ENCODE peak calls at places on chromosome 20, in seven cellular contexts. One of them, this sample, is unnamed.
A peak's percentile ranks its signal among the peaks of the same experiment; 100 is the strongest.

GRCh38 chr20:57396638-57397003 is 5.4 kb downstream of the RBM38 start:
- DNase-seq in frontal cortex: no peak
- DNase-seq in EL: no peak
- DNase-seq in fibroblast of gingiva: no peak
- DNase-seq in stimulated activated naive CD8-positive, alpha-beta T cell treated with anti-CD3 and anti-CD28 coated beads, Interleukin-15, amount 100 ng/mL, for 72 hours: no peak
- DNase-seq in heart right ventricle: no peak
- DNase-seq in effector CD4-positive, alpha-beta T cell: no peak
- DNase-seq in this sample: peak; percentile 50

GRCh38 chr20:46204594-46205205 is 86.6 kb downstream of the CD40 start:
- DNase-seq in fibroblast of gingiva: no peak
- DNase-seq in effector CD4-positive, alpha-beta T cell: no peak
- DNase-seq in EL: no peak
- DNase-seq in heart right ventricle: no peak
- DNase-seq in frontal cortex: no peak
- DNase-seq in stimulated activated naive CD8-positive, alpha-beta T cell treated with anti-CD3 and anti-CD28 coated beads, Interleukin-15, amount 100 ng/mL, for 72 hours: no peak
- DNase-seq in this sample: no peak

GRCh38 chr20:64255361-64256281 is at the start of gene PCMTD2:
- DNase-seq in heart right ventricle: peak; percentile 77
- DNase-seq in fibroblast of gingiva: peak; percentile 78
- DNase-seq in frontal cortex: peak; percentile 98
- DNase-seq in effector CD4-positive, alpha-beta T cell: peak; percentile 73
- DNase-seq in stimulated activated naive CD8-positive, alpha-beta T cell treated with anti-CD3 and anti-CD28 coated beads, Interleukin-15, amount 100 ng/mL, for 72 hours: peak; percentile 90
- DNase-seq in EL: peak; percentile 85
- DNase-seq in this sample: peak; percentile 93

GRCh38 chr20:11919046-11919445 is 1.4 kb downstream of the BTBD3 start:
- DNase-seq in heart right ventricle: peak; percentile 67
- DNase-seq in frontal cortex: no peak
- DNase-seq in effector CD4-positive, alpha-beta T cell: no peak
- DNase-seq in EL: no peak
- DNase-seq in stimulated activated naive CD8-positive, alpha-beta T cell treated with anti-CD3 and anti-CD28 coated beads, Interleukin-15, amount 100 ng/mL, for 72 hours: no peak
- DNase-seq in fibroblast of gingiva: no peak
- DNase-seq in this sample: no peak

GRCh38 chr20:11332376-11332775 is 585.3 kb upstream of the BTBD3 start:
- DNase-seq in stimulated activated naive CD8-positive, alpha-beta T cell treated with anti-CD3 and anti-CD28 coated beads, Interleukin-15, amount 100 ng/mL, for 72 hours: no peak
- DNase-seq in fibroblast of gingiva: peak; percentile 10
- DNase-seq in EL: peak; percentile 64
- DNase-seq in heart right ventricle: no peak
- DNase-seq in frontal cortex: no peak
- DNase-seq in effector CD4-positive, alpha-beta T cell: no peak
- DNase-seq in this sample: no peak

GRCh38 chr20:1291191-1291741 is 25.2 kb downstream of the SNPH start:
- DNase-seq in fibroblast of gingiva: peak; percentile 56
- DNase-seq in effector CD4-positive, alpha-beta T cell: no peak
- DNase-seq in stimulated activated naive CD8-positive, alpha-beta T cell treated with anti-CD3 and anti-CD28 coated beads, Interleukin-15, amount 100 ng/mL, for 72 hours: no peak
- DNase-seq in frontal cortex: no peak
- DNase-seq in heart right ventricle: no peak
- DNase-seq in EL: peak; percentile 10
- DNase-seq in this sample: no peak

GRCh38 chr20:50136822-50137599 is 16.5 kb downstream of the PEDS1 start:
- DNase-seq in effector CD4-positive, alpha-beta T cell: no peak
- DNase-seq in EL: peak; percentile 68
- DNase-seq in heart right ventricle: no peak
- DNase-seq in fibroblast of gingiva: no peak
- DNase-seq in stimulated activated naive CD8-positive, alpha-beta T cell treated with anti-CD3 and anti-CD28 coated beads, Interleukin-15, amount 100 ng/mL, for 72 hours: no peak
- DNase-seq in frontal cortex: no peak
- DNase-seq in this sample: no peak

GRCh38 chr20:44780226-44780625 is 30.1 kb downstream of the RIMS4 start:
- DNase-seq in heart right ventricle: peak; percentile 28
- DNase-seq in frontal cortex: no peak
- DNase-seq in EL: peak; percentile 50
- DNase-seq in fibroblast of gingiva: peak; percentile 25
- DNase-seq in effector CD4-positive, alpha-beta T cell: no peak
- DNase-seq in stimulated activated naive CD8-positive, alpha-beta T cell treated with anti-CD3 and anti-CD28 coated beads, Interleukin-15, amount 100 ng/mL, for 72 hours: peak; percentile 25
- DNase-seq in this sample: no peak

GRCh38 chr20:8154636-8155035 is 22.6 kb downstream of the PLCB1 start:
- DNase-seq in effector CD4-positive, alpha-beta T cell: no peak
- DNase-seq in stimulated activated naive CD8-positive, alpha-beta T cell treated with anti-CD3 and anti-CD28 coated beads, Interleukin-15, amount 100 ng/mL, for 72 hours: no peak
- DNase-seq in heart right ventricle: no peak
- DNase-seq in fibroblast of gingiva: no peak
- DNase-seq in frontal cortex: no peak
- DNase-seq in EL: no peak
- DNase-seq in this sample: no peak

GRCh38 chr20:58111340-58112016 is 117.0 kb downstream of the ANKRD60 start:
- DNase-seq in frontal cortex: no peak
- DNase-seq in stimulated activated naive CD8-positive, alpha-beta T cell treated with anti-CD3 and anti-CD28 coated beads, Interleukin-15, amount 100 ng/mL, for 72 hours: no peak
- DNase-seq in heart right ventricle: peak; percentile 22
- DNase-seq in effector CD4-positive, alpha-beta T cell: no peak
- DNase-seq in fibroblast of gingiva: no peak
- DNase-seq in EL: no peak
- DNase-seq in this sample: no peak

GRCh38 chr20:20695250-20695816 is 17.1 kb downstream of the RALGAPA2 start:
- DNase-seq in fibroblast of gingiva: no peak
- DNase-seq in frontal cortex: no peak
- DNase-seq in heart right ventricle: no peak
- DNase-seq in effector CD4-positive, alpha-beta T cell: no peak
- DNase-seq in stimulated activated naive CD8-positive, alpha-beta T cell treated with anti-CD3 and anti-CD28 coated beads, Interleukin-15, amount 100 ng/mL, for 72 hours: no peak
- DNase-seq in EL: no peak
- DNase-seq in this sample: no peak

GRCh38 chr20:21027569-21027968 is 78.6 kb downstream of the LINC00237 start:
- DNase-seq in frontal cortex: no peak
- DNase-seq in stimulated activated naive CD8-positive, alpha-beta T cell treated with anti-CD3 and anti-CD28 coated beads, Interleukin-15, amount 100 ng/mL, for 72 hours: no peak
- DNase-seq in heart right ventricle: no peak
- DNase-seq in fibroblast of gingiva: no peak
- DNase-seq in effector CD4-positive, alpha-beta T cell: no peak
- DNase-seq in EL: peak; percentile 29
- DNase-seq in this sample: no peak

GRCh38 chr20:5159928-5160327 is 33.1 kb downstream of the CDS2 start:
- DNase-seq in fibroblast of gingiva: no peak
- DNase-seq in heart right ventricle: no peak
- DNase-seq in effector CD4-positive, alpha-beta T cell: no peak
- DNase-seq in EL: no peak
- DNase-seq in frontal cortex: no peak
- DNase-seq in stimulated activated naive CD8-positive, alpha-beta T cell treated with anti-CD3 and anti-CD28 coated beads, Interleukin-15, amount 100 ng/mL, for 72 hours: no peak
- DNase-seq in this sample: no peak

GRCh38 chr20:23773579-23773978 is 22.8 kb upstream of the CST1 start:
- DNase-seq in stimulated activated naive CD8-positive, alpha-beta T cell treated with anti-CD3 and anti-CD28 coated beads, Interleukin-15, amount 100 ng/mL, for 72 hours: no peak
- DNase-seq in EL: no peak
- DNase-seq in fibroblast of gingiva: no peak
- DNase-seq in frontal cortex: no peak
- DNase-seq in effector CD4-positive, alpha-beta T cell: no peak
- DNase-seq in heart right ventricle: no peak
- DNase-seq in this sample: no peak

GRCh38 chr20:41362748-41363140 is 3.9 kb downstream of the EMILIN3 start:
- DNase-seq in effector CD4-positive, alpha-beta T cell: no peak
- DNase-seq in stimulated activated naive CD8-positive, alpha-beta T cell treated with anti-CD3 and anti-CD28 coated beads, Interleukin-15, amount 100 ng/mL, for 72 hours: no peak
- DNase-seq in frontal cortex: no peak
- DNase-seq in fibroblast of gingiva: no peak
- DNase-seq in heart right ventricle: no peak
- DNase-seq in EL: no peak
- DNase-seq in this sample: no peak

GRCh38 chr20:23078994-23079364 is 7.1 kb downstream of the CD93 start:
- DNase-seq in heart right ventricle: no peak
- DNase-seq in stimulated activated naive CD8-positive, alpha-beta T cell treated with anti-CD3 and anti-CD28 coated beads, Interleukin-15, amount 100 ng/mL, for 72 hours: no peak
- DNase-seq in frontal cortex: no peak
- DNase-seq in fibroblast of gingiva: no peak
- DNase-seq in effector CD4-positive, alpha-beta T cell: no peak
- DNase-seq in EL: no peak
- DNase-seq in this sample: no peak

GRCh38 chr20:11982958-11983470 is 65.3 kb downstream of the BTBD3 start:
- DNase-seq in fibroblast of gingiva: no peak
- DNase-seq in frontal cortex: no peak
- DNase-seq in effector CD4-positive, alpha-beta T cell: no peak
- DNase-seq in heart right ventricle: no peak
- DNase-seq in stimulated activated naive CD8-positive, alpha-beta T cell treated with anti-CD3 and anti-CD28 coated beads, Interleukin-15, amount 100 ng/mL, for 72 hours: no peak
- DNase-seq in EL: no peak
- DNase-seq in this sample: no peak

GRCh38 chr20:23939063-23939462 is 49.5 kb downstream of the GGTLC1 start:
- DNase-seq in fibroblast of gingiva: no peak
- DNase-seq in stimulated activated naive CD8-positive, alpha-beta T cell treated with anti-CD3 and anti-CD28 coated beads, Interleukin-15, amount 100 ng/mL, for 72 hours: no peak
- DNase-seq in EL: no peak
- DNase-seq in frontal cortex: no peak
- DNase-seq in effector CD4-positive, alpha-beta T cell: no peak
- DNase-seq in heart right ventricle: no peak
- DNase-seq in this sample: no peak

GRCh38 chr20:49505518-49505917 is 23.1 kb upstream of the KCNB1 start:
- DNase-seq in frontal cortex: no peak
- DNase-seq in EL: peak; percentile 41
- DNase-seq in effector CD4-positive, alpha-beta T cell: no peak
- DNase-seq in fibroblast of gingiva: peak; percentile 25
- DNase-seq in stimulated activated naive CD8-positive, alpha-beta T cell treated with anti-CD3 and anti-CD28 coated beads, Interleukin-15, amount 100 ng/mL, for 72 hours: no peak
- DNase-seq in heart right ventricle: peak; percentile 22
- DNase-seq in this sample: no peak

GRCh38 chr20:34334654-34335407 is 28.2 kb upstream of the ITCH start:
- DNase-seq in frontal cortex: peak; percentile 48
- DNase-seq in fibroblast of gingiva: no peak
- DNase-seq in EL: peak; percentile 43
- DNase-seq in heart right ventricle: no peak
- DNase-seq in stimulated activated naive CD8-positive, alpha-beta T cell treated with anti-CD3 and anti-CD28 coated beads, Interleukin-15, amount 100 ng/mL, for 72 hours: no peak
- DNase-seq in effector CD4-positive, alpha-beta T cell: no peak
- DNase-seq in this sample: no peak

GRCh38 chr20:8144282-8145245 is 12.5 kb downstream of the PLCB1 start:
- DNase-seq in effector CD4-positive, alpha-beta T cell: no peak
- DNase-seq in stimulated activated naive CD8-positive, alpha-beta T cell treated with anti-CD3 and anti-CD28 coated beads, Interleukin-15, amount 100 ng/mL, for 72 hours: no peak
- DNase-seq in heart right ventricle: no peak
- DNase-seq in frontal cortex: no peak
- DNase-seq in EL: peak; percentile 93
- DNase-seq in fibroblast of gingiva: peak; percentile 70
- DNase-seq in this sample: peak; percentile 41

GRCh38 chr20:39619386-39619785 is 657.2 kb downstream of the DHX35 start:
- DNase-seq in effector CD4-positive, alpha-beta T cell: no peak
- DNase-seq in heart right ventricle: no peak
- DNase-seq in frontal cortex: no peak
- DNase-seq in fibroblast of gingiva: no peak
- DNase-seq in stimulated activated naive CD8-positive, alpha-beta T cell treated with anti-CD3 and anti-CD28 coated beads, Interleukin-15, amount 100 ng/mL, for 72 hours: no peak
- DNase-seq in EL: no peak
- DNase-seq in this sample: no peak